ENCODE peak calls at places on chromosomes 2 and 18, in five cellular contexts. L is GM13976, V is colonic mucosa, C is WTC11, D is astrocyte of the spinal cord. F is an unnamed sample.

GRCh38 chr2:37585982-37586621 is 85.3 kb downstream of the CDC42EP3 start:
- DNase-seq in L (no peak), V (peak), C (no peak), D (peak), F (no peak)

GRCh38 chr2:106534471-106534870 is 47.3 kb downstream of the CD8B2 start:
- DNase-seq in L (no peak), V (no peak), C (no peak), D (no peak), F (no peak)

GRCh38 chr2:62501794-62502500 is 4.0 kb downstream of the TMEM17 start:
- DNase-seq in L (no peak), V (no peak), C (no peak), D (peak), F (no peak)

GRCh38 chr18:48950536-48951447 is at the start of gene SMAD7:
- DNase-seq in L (no peak), V (no peak), C (no peak), D (peak), F (no peak)

GRCh38 chr2:150355440-150355839 is 132.0 kb downstream of the RND3 start:
- DNase-seq in L (no peak), V (no peak), C (no peak), D (no peak), F (no peak)

GRCh38 chr18:75923169-75923568 is 495.7 kb upstream of the SMIM21 start:
- DNase-seq in L (no peak), V (no peak), C (no peak), D (peak), F (no peak)

GRCh38 chr2:75410702-75411101 is 150.0 kb downstream of the EVA1A start:
- DNase-seq in L (no peak), V (no peak), C (no peak), D (no peak), F (no peak)

GRCh38 chr2:29165362-29166236 is 50.4 kb downstream of the CLIP4 start:
- DNase-seq in L (no peak), V (no peak), C (no peak), D (peak), F (no peak)

GRCh38 chr18:25164211-25164836 is 187.6 kb downstream of the ZNF521 start:
- DNase-seq in L (no peak), V (no peak), C (no peak), D (no peak), F (no peak)

GRCh38 chr2:64952896-64953482 is 36.2 kb upstream of the SLC1A4 start:
- DNase-seq in L (no peak), V (no peak), C (no peak), D (peak), F (no peak)

GRCh38 chr2:160388464-160389263 is 104.9 kb downstream of the RBMS1 start:
- DNase-seq in L (no peak), V (peak), C (no peak), D (no peak), F (no peak)

GRCh38 chr2:63861220-63861822 is 19.6 kb downstream of the UGP2 start:
- DNase-seq in L (peak), V (peak), C (no peak), D (peak), F (peak)

GRCh38 chr2:149312039-149312438 is 18.3 kb upstream of the LYPD6 start:
- DNase-seq in L (no peak), V (no peak), C (no peak), D (no peak), F (no peak)

GRCh38 chr2:157246212-157247067 is 11.1 kb upstream of the GALNT5 start:
- DNase-seq in L (peak), V (no peak), C (peak), D (peak), F (no peak)

GRCh38 chr18:61676763-61677434 is 215.9 kb downstream of the RNF152 start:
- DNase-seq in L (no peak), V (no peak), C (no peak), D (no peak), F (no peak)

GRCh38 chr2:29033656-29034055 is 40.7 kb downstream of the PCARE start:
- DNase-seq in L (no peak), V (no peak), C (no peak), D (no peak), F (no peak)

GRCh38 chr2:127075821-127076220 is 31.1 kb downstream of the BIN1 start:
- DNase-seq in L (no peak), V (no peak), C (no peak), D (no peak), F (no peak)

GRCh38 chr2:74876081-74876886 is 42.4 kb downstream of the HK2 start:
- DNase-seq in L (peak), V (peak), C (peak), D (peak), F (peak)

GRCh38 chr18:48296581-48296980 is 112.6 kb downstream of the ZBTB7C start:
- DNase-seq in L (no peak), V (no peak), C (no peak), D (no peak), F (no peak)

GRCh38 chr18:23071285-23071684 is 64.0 kb upstream of the CABLES1 start:
- DNase-seq in L (peak), V (peak), C (no peak), D (peak), F (no peak)

GRCh38 chr2:219457784-219458369 is 23.2 kb downstream of the SPEG start:
- DNase-seq in L (no peak), V (no peak), C (peak), D (no peak), F (no peak)

GRCh38 chr2:164023896-164024295 is 288.1 kb upstream of the FIGN start:
- DNase-seq in L (no peak), V (no peak), C (no peak), D (peak), F (no peak)

GRCh38 chr2:163808406-163808805 is 72.6 kb upstream of the FIGN start:
- DNase-seq in L (no peak), V (no peak), C (peak), D (no peak), F (no peak)

GRCh38 chr18:63185979-63186378 is 133.6 kb downstream of the BCL2 start:
- DNase-seq in L (no peak), V (no peak), C (no peak), D (no peak), F (no peak)

GRCh38 chr18:51266736-51267135 is 69.3 kb upstream of the MEX3C start:
- DNase-seq in L (peak), V (no peak), C (no peak), D (no peak), F (no peak)

GRCh38 chr2:127201452-127201851 is 18.6 kb downstream of the CYP27C1 start:
- DNase-seq in L (no peak), V (no peak), C (no peak), D (no peak), F (no peak)

GRCh38 chr2:201807452-201807980 is 1.2 kb downstream of the CDK15 start:
- DNase-seq in L (no peak), V (peak), C (no peak), D (peak), F (no peak)

GRCh38 chr18:5620284-5620683 is 76.5 kb upstream of the EPB41L3 start:
- DNase-seq in L (no peak), V (no peak), C (no peak), D (peak), F (no peak)

GRCh38 chr2:224801360-224801759 is 85.2 kb upstream of the CCDC195 start:
- DNase-seq in L (no peak), V (no peak), C (no peak), D (no peak), F (no peak)

GRCh38 chr2:98944786-98945185 is 8.8 kb upstream of the CRACDL start:
- DNase-seq in L (no peak), V (no peak), C (no peak), D (peak), F (no peak)

GRCh38 chr18:79400091-79400590 is 4.4 kb downstream of the NFATC1 start:
- DNase-seq in L (peak), V (peak), C (peak), D (no peak), F (no peak)

GRCh38 chr2:60707750-60708371 is 48.2 kb upstream of the PAPOLG start:
- DNase-seq in L (peak), V (no peak), C (peak), D (peak), F (no peak)

GRCh38 chr2:170771049-170771937 is 1.1 kb downstream of the ERICH2 start:
- DNase-seq in L (no peak), V (no peak), C (peak), D (peak), F (peak)

GRCh38 chr2:31239842-31240198 is 5.9 kb downstream of the EHD3 start:
- DNase-seq in L (no peak), V (no peak), C (no peak), D (peak), F (no peak)

GRCh38 chr18:44080054-44080453 is 600.6 kb upstream of the SETBP1 start:
- DNase-seq in L (no peak), V (no peak), C (no peak), D (peak), F (no peak)

GRCh38 chr2:121530210-121530562 is 494 bp upstream of the RNU4ATAC start:
- DNase-seq in L (peak), V (no peak), C (peak), D (peak), F (peak)

DNA sequence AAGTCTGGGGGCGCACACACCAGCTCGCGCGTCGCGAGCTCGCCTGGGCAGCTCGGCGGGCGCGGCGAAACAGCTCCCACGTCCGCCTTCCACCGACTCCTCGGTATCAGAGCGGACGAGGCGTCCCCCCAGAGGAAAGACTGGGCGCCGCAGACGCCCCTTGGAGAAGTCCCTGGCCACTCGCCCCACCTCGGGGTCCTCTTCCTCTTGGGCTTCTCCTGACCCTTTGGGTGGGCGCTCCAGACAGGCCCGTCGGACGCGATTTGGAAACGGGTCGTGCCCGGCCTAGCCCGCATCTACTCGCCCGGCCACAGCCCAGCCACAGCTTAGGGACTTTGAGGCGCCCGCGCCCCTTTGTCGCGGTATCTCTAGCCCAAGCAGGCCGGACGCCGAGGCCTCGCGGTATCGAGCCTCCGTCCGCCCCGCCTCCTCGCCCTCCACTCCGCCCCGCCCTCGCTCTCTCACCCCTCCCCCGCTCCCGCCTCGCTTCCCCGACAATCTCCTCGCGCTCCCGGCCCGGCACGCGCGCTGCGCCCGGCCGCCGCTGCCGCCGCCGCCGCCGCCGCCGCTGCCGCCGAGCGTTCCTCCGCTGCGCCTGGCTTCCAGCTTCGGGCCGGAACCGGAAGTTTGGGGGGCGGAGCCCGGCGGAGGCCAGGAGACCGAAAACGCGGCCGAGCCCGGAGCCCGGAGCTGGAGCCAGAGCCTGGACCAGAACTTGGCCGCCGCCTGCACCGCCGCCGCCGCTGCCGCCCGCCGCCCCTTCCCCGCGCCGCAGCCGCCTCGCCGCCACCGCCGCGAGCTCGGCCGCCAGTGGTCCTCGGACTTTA is 752 bp upstream of the ACVR2A start:
- DNase-seq in L (peak), V (peak), C (peak), D (peak), F (peak)
- TF ChIP-seq CTCF in L (no peak), V (no peak), C (no peak), D (peak), F (no peak)

GRCh38 chr2:18404708-18405107 is 155.7 kb downstream of the RDH14 start:
- DNase-seq in L (no peak), V (no peak), C (no peak), D (no peak), F (no peak)
- TF ChIP-seq CTCF in L (no peak), V (no peak), C (peak), D (peak), F (peak)

GRCh38 chr2:197076652-197077051 is 150.1 kb upstream of the PGAP1 start:
- DNase-seq in L (no peak), V (no peak), C (no peak), D (no peak), F (no peak)

GRCh38 chr2:197073701-197074433 is 147.4 kb upstream of the PGAP1 start:
- DNase-seq in L (no peak), V (no peak), C (no peak), D (peak), F (no peak)

GRCh38 chr2:197075286-197075685 is 148.8 kb upstream of the PGAP1 start:
- DNase-seq in L (no peak), V (no peak), C (no peak), D (no peak), F (no peak)

GRCh38 chr2:197077336-197077735 is 150.8 kb upstream of the PGAP1 start:
- DNase-seq in L (no peak), V (no peak), C (no peak), D (no peak), F (no peak)

DNA sequence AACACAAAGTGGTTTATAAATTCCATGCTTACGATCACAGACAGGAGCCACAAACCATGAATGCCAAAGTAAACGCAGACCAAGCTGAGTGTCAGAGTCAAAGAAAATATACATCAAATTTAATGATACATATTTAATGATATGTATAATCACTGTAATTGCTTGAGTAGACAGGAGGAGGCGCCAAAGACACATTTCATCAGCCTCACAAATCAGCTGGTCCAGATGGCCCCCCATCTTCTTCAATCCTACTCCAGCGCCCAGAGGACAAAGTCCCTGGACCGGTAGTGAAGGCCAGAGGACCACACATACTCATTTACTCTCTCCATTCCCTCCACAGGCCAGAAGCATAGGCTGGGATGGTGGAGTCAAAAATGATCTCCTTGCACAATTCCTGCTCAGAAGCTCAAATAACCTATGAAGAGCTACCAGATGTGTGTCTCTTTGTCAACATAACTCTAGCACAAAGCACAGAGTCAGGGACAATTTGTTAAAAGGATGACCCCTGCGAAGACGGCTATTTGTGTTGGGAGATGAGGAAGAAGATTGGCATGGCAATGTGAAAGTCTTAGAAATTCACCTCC is 149.3 kb upstream of the PGAP1 start:
- DNase-seq in L (no peak), V (no peak), C (peak), D (no peak), F (no peak)
- TF ChIP-seq CTCF in L (no peak), V (no peak), C (peak), D (peak), F (peak)

GRCh38 chr2:134704173-134704572 is 14.6 kb downstream of the TMEM163 start:
- DNase-seq in L (no peak), V (no peak), C (no peak), D (no peak), F (no peak)
- TF ChIP-seq CTCF in L (no peak), V (no peak), C (no peak), D (no peak), F (no peak)

DNA sequence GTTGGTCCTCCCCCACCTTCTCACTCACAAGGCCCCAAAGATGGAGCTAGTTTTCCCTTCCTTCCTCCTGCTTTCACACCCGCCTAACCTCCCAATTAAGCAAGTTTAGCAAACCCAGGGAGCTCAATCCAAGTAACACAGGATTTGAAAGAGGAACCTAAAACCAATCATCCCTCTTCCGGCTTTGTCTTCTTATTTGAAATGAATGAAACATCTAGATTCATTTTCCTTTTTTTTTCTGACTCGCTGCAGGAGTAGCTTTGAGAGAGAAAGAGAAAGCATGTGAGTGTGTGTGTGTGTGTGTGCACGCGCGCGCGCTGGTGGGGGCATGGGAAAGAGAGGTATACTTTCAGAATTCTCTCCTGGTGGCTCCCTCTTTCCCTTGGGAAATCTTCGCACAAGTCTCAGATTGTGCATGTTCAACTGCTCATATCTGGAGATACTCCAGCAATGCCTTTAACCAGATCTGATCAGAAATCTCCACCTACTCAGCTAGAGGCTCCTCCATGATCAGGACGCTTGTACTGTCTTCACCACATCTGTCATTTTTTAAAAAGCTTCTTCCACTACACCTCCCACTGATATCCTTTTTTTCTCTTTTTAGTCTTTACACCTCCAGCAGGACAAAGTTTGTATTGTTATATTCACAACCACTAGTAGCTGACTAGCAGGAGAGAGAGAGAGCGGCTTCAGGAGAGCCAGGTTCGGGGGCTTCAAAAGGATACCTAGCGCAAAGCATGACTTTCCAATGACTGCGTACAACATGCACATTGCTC is 1.6 kb downstream of the SLC8A1 start:
- DNase-seq in L (peak), V (no peak), C (no peak), D (peak), F (no peak)
- TF ChIP-seq CTCF in L (no peak), V (no peak), C (no peak), D (no peak), F (no peak)

GRCh38 chr2:19312949-19313348 is 45.5 kb downstream of the OSR1 start:
- DNase-seq in L (peak), V (no peak), C (no peak), D (peak), F (peak)
- TF ChIP-seq CTCF in L (no peak), V (no peak), C (no peak), D (peak), F (peak)

DNA sequence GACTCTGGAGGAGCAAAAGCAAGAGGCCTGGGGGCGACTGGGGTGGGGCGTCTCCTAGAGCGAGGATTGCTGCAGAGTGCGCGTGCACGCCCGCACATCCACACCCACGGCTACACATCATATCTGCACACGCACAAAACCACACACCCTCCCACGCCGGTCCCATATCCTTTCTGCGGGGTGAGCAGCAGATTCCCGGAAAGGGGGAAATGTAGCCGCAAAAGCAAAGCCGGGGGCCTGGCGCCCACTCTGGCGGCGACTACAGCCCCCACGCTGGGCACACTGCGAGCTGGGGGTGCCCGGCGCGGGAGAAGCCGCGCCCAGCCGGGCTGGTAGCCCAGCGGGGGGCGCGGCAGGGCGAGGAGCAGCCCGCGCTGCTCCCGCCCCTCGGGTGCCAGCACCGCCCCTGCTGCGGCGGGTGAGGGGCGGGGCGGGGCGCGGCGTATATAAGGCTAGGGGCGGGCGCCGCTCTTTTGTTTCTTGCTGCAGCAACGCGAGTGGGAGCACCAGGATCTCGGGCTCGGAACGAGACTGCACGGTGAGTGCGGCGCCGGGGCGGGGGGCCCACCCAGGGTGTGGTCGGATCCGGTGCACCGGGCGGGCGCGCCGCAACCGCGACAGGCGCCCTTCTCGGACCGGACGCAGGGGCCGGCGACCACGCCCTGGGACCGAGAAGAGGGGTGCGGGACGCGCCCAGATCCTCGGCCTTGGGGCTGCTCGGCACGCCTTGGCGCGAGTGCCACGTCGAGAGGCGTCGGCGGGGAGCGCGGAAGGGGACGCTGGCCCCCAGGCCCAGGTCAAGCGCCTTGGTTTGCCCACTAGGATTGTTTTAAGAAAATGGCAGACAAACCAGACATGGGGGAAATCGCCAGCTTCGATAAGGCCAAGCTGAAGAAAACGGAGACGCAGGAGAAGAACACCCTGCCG is at the start of gene TMSB10:
- DNase-seq in L (peak), V (peak), C (peak), D (peak), F (peak)
- TF ChIP-seq CTCF in L (no peak), V (no peak), C (no peak), D (no peak), F (no peak)

GRCh38 chr2:7356909-7357584 is 439.8 kb downstream of the RNF144A start:
- DNase-seq in L (no peak), V (no peak), C (no peak), D (no peak), F (no peak)
- TF ChIP-seq CTCF in L (no peak), V (no peak), C (no peak), D (no peak), F (no peak)

GRCh38 chr2:55013936-55014335 is 36.3 kb downstream of the RTN4 start:
- DNase-seq in L (no peak), V (no peak), C (no peak), D (no peak), F (no peak)
- TF ChIP-seq CTCF in L (no peak), V (no peak), C (no peak), D (no peak), F (no peak)

F was measured in endothelial cell.